ENCODE peak calls at places on chromosomes 13 and 19, in ten cellular contexts. One of them, this sample, is unnamed.
A peak's percentile ranks its signal among the peaks of the same experiment; 100 is the strongest.

GRCh38 chr19:12527034-12527836 is 24.0 kb downstream of the ZNF564 start:
- DNase-seq in left ventricle myocardium inferior: no peak
- DNase-seq in Calu3: no peak
- DNase-seq in MCF 10A: peak; percentile 34
- DNase-seq in CD8-positive, alpha-beta T cell: no peak
- DNase-seq in lower leg skin: no peak
- DNase-seq in spleen: no peak
- DNase-seq in neural crest cell: no peak
- DNase-seq in GM20000: no peak
- DNase-seq in AG09319: no peak
- DNase-seq in this sample: no peak

GRCh38 chr19:39828015-39828633 is 5.8 kb downstream of the DYRK1B start:
- DNase-seq in Calu3: no peak
- DNase-seq in GM20000: no peak
- DNase-seq in spleen: peak; percentile 84
- DNase-seq in lower leg skin: no peak
- DNase-seq in MCF 10A: no peak
- DNase-seq in neural crest cell: no peak
- DNase-seq in AG09319: no peak
- DNase-seq in CD8-positive, alpha-beta T cell: no peak
- DNase-seq in left ventricle myocardium inferior: no peak
- DNase-seq in this sample: peak; percentile 86

GRCh38 chr19:6227156-6227940 is 52.4 kb downstream of the MLLT1 start:
- DNase-seq in neural crest cell: no peak
- DNase-seq in Calu3: no peak
- DNase-seq in spleen: peak; percentile 62
- DNase-seq in MCF 10A: no peak
- DNase-seq in lower leg skin: no peak
- DNase-seq in left ventricle myocardium inferior: peak; percentile 12
- DNase-seq in GM20000: no peak
- DNase-seq in AG09319: no peak
- DNase-seq in CD8-positive, alpha-beta T cell: no peak
- DNase-seq in this sample: peak; percentile 84

GRCh38 chr13:44040070-44040753 is 160.5 kb downstream of the LACC1 start:
- DNase-seq in left ventricle myocardium inferior: no peak
- DNase-seq in CD8-positive, alpha-beta T cell: no peak
- DNase-seq in neural crest cell: no peak
- DNase-seq in lower leg skin: no peak
- DNase-seq in MCF 10A: peak; percentile 31
- DNase-seq in spleen: no peak
- DNase-seq in Calu3: no peak
- DNase-seq in GM20000: no peak
- DNase-seq in AG09319: no peak
- DNase-seq in this sample: no peak

GRCh38 chr13:81275666-81276258 is 934.8 kb upstream of the SPRY2 start:
- DNase-seq in neural crest cell: no peak
- DNase-seq in GM20000: no peak
- DNase-seq in lower leg skin: no peak
- DNase-seq in spleen: no peak
- DNase-seq in AG09319: no peak
- DNase-seq in Calu3: no peak
- DNase-seq in MCF 10A: no peak
- DNase-seq in left ventricle myocardium inferior: no peak
- DNase-seq in CD8-positive, alpha-beta T cell: no peak
- DNase-seq in this sample: no peak

GRCh38 chr19:42634409-42635232 is 39.9 kb upstream of the CEACAM8 start:
- DNase-seq in neural crest cell: no peak
- DNase-seq in AG09319: no peak
- DNase-seq in spleen: no peak
- DNase-seq in GM20000: peak; percentile 61
- DNase-seq in CD8-positive, alpha-beta T cell: no peak
- DNase-seq in MCF 10A: peak; percentile 59
- DNase-seq in Calu3: peak; percentile 81
- DNase-seq in left ventricle myocardium inferior: no peak
- DNase-seq in lower leg skin: no peak
- DNase-seq in this sample: no peak

GRCh38 chr13:52812941-52813340 is 35.5 kb downstream of the PCDH8 start:
- DNase-seq in Calu3: no peak
- DNase-seq in MCF 10A: no peak
- DNase-seq in left ventricle myocardium inferior: no peak
- DNase-seq in GM20000: no peak
- DNase-seq in spleen: no peak
- DNase-seq in AG09319: no peak
- DNase-seq in neural crest cell: no peak
- DNase-seq in lower leg skin: no peak
- DNase-seq in CD8-positive, alpha-beta T cell: no peak
- DNase-seq in this sample: no peak

GRCh38 chr19:43755256-43755801 is 567 bp upstream of the SMG9 start:
- DNase-seq in GM20000: peak; percentile 82
- DNase-seq in neural crest cell: peak; percentile 68
- DNase-seq in AG09319: no peak
- DNase-seq in lower leg skin: peak; percentile 96
- DNase-seq in Calu3: peak; percentile 86
- DNase-seq in MCF 10A: peak; percentile 81
- DNase-seq in spleen: peak; percentile 93
- DNase-seq in left ventricle myocardium inferior: peak; percentile 87
- DNase-seq in CD8-positive, alpha-beta T cell: peak; percentile 72
- DNase-seq in this sample: no peak

GRCh38 chr19:11138659-11139526 is 16.7 kb downstream of the SPC24 start:
- DNase-seq in neural crest cell: no peak
- DNase-seq in left ventricle myocardium inferior: peak; percentile 85
- DNase-seq in lower leg skin: peak; percentile 95
- DNase-seq in AG09319: no peak
- DNase-seq in MCF 10A: peak; percentile 86
- DNase-seq in CD8-positive, alpha-beta T cell: no peak
- DNase-seq in spleen: peak; percentile 77
- DNase-seq in GM20000: no peak
- DNase-seq in Calu3: peak; percentile 53
- DNase-seq in this sample: peak; percentile 95

GRCh38 chr13:48514776-48515175 is 18.1 kb downstream of the RCBTB2 start:
- DNase-seq in lower leg skin: no peak
- DNase-seq in GM20000: no peak
- DNase-seq in spleen: no peak
- DNase-seq in MCF 10A: no peak
- DNase-seq in AG09319: no peak
- DNase-seq in Calu3: no peak
- DNase-seq in left ventricle myocardium inferior: no peak
- DNase-seq in neural crest cell: no peak
- DNase-seq in CD8-positive, alpha-beta T cell: no peak
- DNase-seq in this sample: no peak

GRCh38 chr13:61684976-61685682 is 269.5 kb upstream of the PCDH20 start:
- DNase-seq in Calu3: no peak
- DNase-seq in neural crest cell: no peak
- DNase-seq in CD8-positive, alpha-beta T cell: no peak
- DNase-seq in MCF 10A: no peak
- DNase-seq in lower leg skin: no peak
- DNase-seq in AG09319: no peak
- DNase-seq in GM20000: no peak
- DNase-seq in left ventricle myocardium inferior: no peak
- DNase-seq in spleen: no peak
- DNase-seq in this sample: no peak

DNA sequence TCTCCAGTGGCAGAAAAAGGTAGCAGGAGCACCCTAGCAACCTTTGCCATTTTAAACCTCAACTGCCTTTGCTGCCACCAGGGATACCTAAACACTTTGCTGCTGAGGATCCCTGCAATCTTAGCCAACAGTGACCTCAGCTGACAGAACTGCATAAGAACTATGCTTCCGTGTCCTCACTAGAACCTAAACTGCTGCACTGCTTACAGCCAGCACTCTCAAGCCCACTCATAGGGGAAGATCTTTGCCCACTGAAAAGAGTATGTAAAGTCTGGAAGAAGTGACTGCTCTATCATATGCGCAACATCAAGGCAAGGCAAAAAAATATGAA is 270.0 kb upstream of the PCDH20 start:
- DNase-seq in left ventricle myocardium inferior: no peak
- DNase-seq in lower leg skin: no peak
- DNase-seq in CD8-positive, alpha-beta T cell: no peak
- DNase-seq in spleen: no peak
- DNase-seq in neural crest cell: no peak
- DNase-seq in Calu3: no peak
- DNase-seq in AG09319: no peak
- DNase-seq in MCF 10A: peak; percentile 46
- DNase-seq in GM20000: no peak
- DNase-seq in this sample: no peak
- TF ChIP-seq CTCF in left ventricle myocardium inferior: no peak
- TF ChIP-seq CTCF in lower leg skin: no peak
- TF ChIP-seq CTCF in CD8-positive, alpha-beta T cell: no peak
- TF ChIP-seq CTCF in spleen: no peak
- TF ChIP-seq CTCF in neural crest cell: peak; percentile 62
- TF ChIP-seq CTCF in Calu3: no peak
- TF ChIP-seq CTCF in AG09319: no peak
- TF ChIP-seq CTCF in MCF 10A: peak; percentile 13
- TF ChIP-seq CTCF in GM20000: no peak
- TF ChIP-seq CTCF in this sample: peak; percentile 44

DNA sequence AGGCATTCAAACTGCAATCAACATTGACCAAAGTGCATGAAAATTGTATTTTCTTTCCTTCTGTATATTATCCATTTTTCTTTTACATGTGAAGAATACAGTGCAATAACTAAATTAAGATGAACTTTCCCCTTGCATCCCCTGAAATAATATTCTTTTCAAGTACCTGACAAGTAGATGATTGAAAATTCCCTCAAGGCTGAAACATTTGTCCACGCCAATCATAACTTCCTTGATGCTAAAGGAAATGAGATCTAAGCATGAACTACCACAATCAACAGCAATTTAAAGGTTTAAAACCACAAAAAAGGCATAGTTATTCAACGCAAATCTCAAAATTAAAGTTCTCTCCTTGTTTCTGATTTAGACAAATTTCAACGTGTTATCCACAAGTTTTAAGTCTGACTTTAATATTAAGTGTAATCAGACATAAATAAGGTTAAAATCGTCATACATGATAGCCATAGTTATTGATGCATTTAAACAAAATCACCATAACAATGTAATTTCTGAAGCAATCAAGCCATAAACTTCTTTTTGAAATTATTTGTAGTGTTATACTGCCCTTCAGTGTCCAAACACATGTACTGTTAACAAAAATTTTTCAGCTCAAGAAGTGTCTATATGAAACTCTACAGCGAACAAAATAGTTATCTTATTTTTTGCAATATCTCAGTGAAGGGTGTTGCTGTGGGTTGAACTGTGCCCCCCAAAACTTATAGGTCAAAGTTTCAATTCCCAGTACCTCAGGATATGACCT is 169.5 kb downstream of the DCLK1 start:
- DNase-seq in neural crest cell: no peak
- DNase-seq in GM20000: no peak
- DNase-seq in Calu3: no peak
- DNase-seq in CD8-positive, alpha-beta T cell: no peak
- DNase-seq in lower leg skin: no peak
- DNase-seq in MCF 10A: peak; percentile 1
- DNase-seq in spleen: no peak
- DNase-seq in AG09319: no peak
- DNase-seq in left ventricle myocardium inferior: no peak
- DNase-seq in this sample: no peak
- TF ChIP-seq CTCF in neural crest cell: peak; percentile 47
- TF ChIP-seq CTCF in GM20000: no peak
- TF ChIP-seq CTCF in Calu3: no peak
- TF ChIP-seq CTCF in CD8-positive, alpha-beta T cell: no peak
- TF ChIP-seq CTCF in lower leg skin: no peak
- TF ChIP-seq CTCF in MCF 10A: no peak
- TF ChIP-seq CTCF in spleen: peak; percentile 14
- TF ChIP-seq CTCF in AG09319: peak; percentile 25
- TF ChIP-seq CTCF in left ventricle myocardium inferior: peak; percentile 55
- TF ChIP-seq CTCF in this sample: peak; percentile 85

GRCh38 chr13:70964124-70964523 is 855.9 kb upstream of the KLHL1 start:
- DNase-seq in CD8-positive, alpha-beta T cell: no peak
- DNase-seq in spleen: no peak
- DNase-seq in GM20000: no peak
- DNase-seq in MCF 10A: peak; percentile 28
- DNase-seq in Calu3: peak; percentile 1
- DNase-seq in left ventricle myocardium inferior: no peak
- DNase-seq in AG09319: no peak
- DNase-seq in neural crest cell: no peak
- DNase-seq in lower leg skin: no peak
- DNase-seq in this sample: no peak
- TF ChIP-seq CTCF in CD8-positive, alpha-beta T cell: no peak
- TF ChIP-seq CTCF in spleen: no peak
- TF ChIP-seq CTCF in GM20000: no peak
- TF ChIP-seq CTCF in MCF 10A: no peak
- TF ChIP-seq CTCF in Calu3: no peak
- TF ChIP-seq CTCF in left ventricle myocardium inferior: no peak
- TF ChIP-seq CTCF in AG09319: no peak
- TF ChIP-seq CTCF in neural crest cell: peak; percentile 50
- TF ChIP-seq CTCF in lower leg skin: no peak
- TF ChIP-seq CTCF in this sample: peak; percentile 65

GRCh38 chr19:49150944-49151243 is 4.3 kb downstream of the HRC start:
- DNase-seq in lower leg skin: no peak
- DNase-seq in neural crest cell: no peak
- DNase-seq in spleen: no peak
- DNase-seq in GM20000: no peak
- DNase-seq in MCF 10A: no peak
- DNase-seq in Calu3: no peak
- DNase-seq in CD8-positive, alpha-beta T cell: no peak
- DNase-seq in left ventricle myocardium inferior: no peak
- DNase-seq in AG09319: no peak
- DNase-seq in this sample: no peak

GRCh38 chr19:49147923-49148682 is 7.1 kb downstream of the HRC start:
- DNase-seq in left ventricle myocardium inferior: no peak
- DNase-seq in GM20000: no peak
- DNase-seq in neural crest cell: no peak
- DNase-seq in lower leg skin: no peak
- DNase-seq in AG09319: no peak
- DNase-seq in MCF 10A: no peak
- DNase-seq in spleen: no peak
- DNase-seq in CD8-positive, alpha-beta T cell: no peak
- DNase-seq in Calu3: no peak
- DNase-seq in this sample: no peak

GRCh38 chr19:49150106-49150943 is 4.9 kb downstream of the HRC start:
- DNase-seq in Calu3: peak; percentile 88
- DNase-seq in spleen: peak; percentile 88
- DNase-seq in MCF 10A: peak; percentile 78
- DNase-seq in GM20000: peak; percentile 77
- DNase-seq in left ventricle myocardium inferior: peak; percentile 85
- DNase-seq in AG09319: no peak
- DNase-seq in CD8-positive, alpha-beta T cell: no peak
- DNase-seq in lower leg skin: peak; percentile 96
- DNase-seq in neural crest cell: peak; percentile 82
- DNase-seq in this sample: no peak

GRCh38 chr19:49148784-49149651 is 6.2 kb downstream of the HRC start:
- DNase-seq in CD8-positive, alpha-beta T cell: peak; percentile 57
- DNase-seq in lower leg skin: peak; percentile 99
- DNase-seq in neural crest cell: peak; percentile 100
- DNase-seq in Calu3: peak; percentile 100
- DNase-seq in AG09319: no peak
- DNase-seq in GM20000: peak; percentile 87
- DNase-seq in MCF 10A: peak; percentile 98
- DNase-seq in spleen: peak; percentile 90
- DNase-seq in left ventricle myocardium inferior: peak; percentile 97
- DNase-seq in this sample: peak; percentile 99

DNA sequence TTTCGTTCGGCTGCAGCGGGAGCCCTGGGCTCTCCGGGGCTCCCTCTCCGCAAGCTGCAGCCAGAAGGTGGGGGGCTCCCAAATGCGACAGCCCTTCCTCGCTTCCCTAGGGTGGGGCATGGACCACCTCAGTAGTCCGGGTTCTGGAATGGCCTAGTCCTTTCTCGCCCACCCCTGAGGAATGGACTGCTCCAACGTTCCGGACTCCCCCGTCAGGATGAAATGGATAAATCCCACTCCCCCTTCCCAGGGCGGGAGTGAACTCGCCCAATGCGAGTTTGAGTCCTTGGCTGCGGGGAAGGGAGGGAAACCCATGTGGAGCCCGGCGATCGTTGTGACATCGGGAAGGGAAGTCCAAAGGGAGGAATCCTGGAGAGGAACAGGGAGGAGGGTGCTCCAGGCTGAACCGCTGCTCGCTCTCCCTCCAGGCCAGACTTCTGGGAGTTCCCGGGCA is 5.5 kb downstream of the HRC start:
- DNase-seq in left ventricle myocardium inferior: peak; percentile 61
- DNase-seq in neural crest cell: peak; percentile 85
- DNase-seq in AG09319: no peak
- DNase-seq in lower leg skin: peak; percentile 94
- DNase-seq in GM20000: no peak
- DNase-seq in spleen: no peak
- DNase-seq in CD8-positive, alpha-beta T cell: no peak
- DNase-seq in Calu3: peak; percentile 66
- DNase-seq in MCF 10A: peak; percentile 89
- DNase-seq in this sample: no peak
- TF ChIP-seq CTCF in left ventricle myocardium inferior: no peak
- TF ChIP-seq CTCF in neural crest cell: no peak
- TF ChIP-seq CTCF in AG09319: no peak
- TF ChIP-seq CTCF in lower leg skin: no peak
- TF ChIP-seq CTCF in GM20000: no peak
- TF ChIP-seq CTCF in spleen: no peak
- TF ChIP-seq CTCF in CD8-positive, alpha-beta T cell: no peak
- TF ChIP-seq CTCF in Calu3: no peak
- TF ChIP-seq CTCF in MCF 10A: no peak
- TF ChIP-seq CTCF in this sample: no peak